ENCODE peak calls at places on chromosome 4, in five cellular contexts. G, H, L, P and F are unnamed samples.
A peak's percentile ranks its signal among the peaks of the same experiment; 100 is the strongest.

GRCh38 chr4:5932021-5932553 is 39.2 kb upstream of the CRMP1 start:
- DNase-seq in L (no peak), H (no peak), P (no peak), G (no peak), F (no peak)

GRCh38 chr4:83852085-83852451 is 316.2 kb downstream of the GPAT3 start:
- DNase-seq in H (no peak), L (no peak), P (no peak), G (peak; percentile 54), F (no peak)

GRCh38 chr4:8198906-8199593 is at the start of gene SH3TC1:
- DNase-seq in G (peak; percentile 76), H (peak; percentile 94), P (peak; percentile 63), L (peak; percentile 68), F (peak; percentile 96)

GRCh38 chr4:26330186-26330787 is 9.5 kb downstream of the RBPJ start:
- DNase-seq in L (no peak), G (peak; percentile 55), H (peak; percentile 74), P (peak; percentile 30), F (peak; percentile 79)

GRCh38 chr4:124111922-124112321 is 600.6 kb downstream of the ANKRD50 start:
- DNase-seq in H (peak; percentile 84), P (no peak), L (no peak), G (peak; percentile 53), F (peak; percentile 52)

GRCh38 chr4:161647757-161648156 is 516.0 kb downstream of the FSTL5 start:
- DNase-seq in G (no peak), P (no peak), H (no peak), L (no peak), F (no peak)

GRCh38 chr4:41192136-41192535 is 22.2 kb downstream of the APBB2 start:
- DNase-seq in H (peak; percentile 86), G (no peak), L (no peak), P (no peak), F (no peak)

GRCh38 chr4:165992263-165992662 is 119.2 kb downstream of the TLL1 start:
- DNase-seq in L (no peak), G (no peak), P (no peak), H (no peak), F (no peak)

GRCh38 chr4:128571747-128572146 is 237.8 kb upstream of the JADE1 start:
- DNase-seq in G (peak; percentile 94), H (peak; percentile 95), P (no peak), L (no peak), F (no peak)

GRCh38 chr4:133152330-133152791 is 3.3 kb downstream of the PCDH10 start:
- DNase-seq in H (no peak), L (no peak), P (no peak), G (no peak), F (no peak)

GRCh38 chr4:8347660-8348059 is 78.1 kb downstream of the HTRA3 start:
- DNase-seq in H (no peak), P (no peak), G (no peak), L (no peak), F (no peak)

GRCh38 chr4:153794001-153794400 is 5.1 kb upstream of the SFRP2 start:
- DNase-seq in L (no peak), H (no peak), G (no peak), P (no peak), F (no peak)

GRCh38 chr4:7419961-7420660 is 14.6 kb downstream of the PSAPL1 start:
- DNase-seq in L (no peak), H (no peak), G (no peak), P (no peak), F (no peak)

GRCh38 chr4:88765729-88766128 is 68.1 kb upstream of the NAP1L5 start:
- DNase-seq in G (peak; percentile 23), L (no peak), H (peak; percentile 79), P (no peak), F (no peak)

GRCh38 chr4:138576684-138577083 is 334.5 kb upstream of the SLC7A11 start:
- DNase-seq in P (peak; percentile 8), G (peak; percentile 62), L (no peak), H (peak; percentile 57), F (peak; percentile 50)

GRCh38 chr4:41748788-41749445 is 392 bp upstream of the PHOX2B start:
- DNase-seq in G (no peak), L (no peak), P (no peak), H (no peak), F (no peak)

GRCh38 chr4:86720508-86721068 is 126.5 kb downstream of the PTPN13 start:
- DNase-seq in G (no peak), P (no peak), L (no peak), H (peak; percentile 56), F (no peak)

GRCh38 chr4:81221303-81222081 is 6.5 kb upstream of the PRKG2 start:
- DNase-seq in L (no peak), P (no peak), H (no peak), G (no peak), F (no peak)

GRCh38 chr4:8618421-8618820 is 25.9 kb downstream of the CPZ start:
- DNase-seq in H (no peak), L (no peak), P (no peak), G (no peak), F (no peak)

GRCh38 chr4:159282944-159283343 is 180.1 kb downstream of the RAPGEF2 start:
- DNase-seq in P (no peak), G (no peak), H (no peak), L (no peak), F (no peak)

GRCh38 chr4:185868983-185869938 is 57.3 kb upstream of the SORBS2 start:
- DNase-seq in P (no peak), G (no peak), H (no peak), L (no peak), F (no peak)

GRCh38 chr4:2857349-2857927 is 13.8 kb downstream of the ADD1 start:
- DNase-seq in H (no peak), G (no peak), L (no peak), P (no peak), F (no peak)

GRCh38 chr4:149344436-149344835 is 471.2 kb downstream of the IQCM start:
- DNase-seq in L (no peak), H (no peak), P (no peak), G (no peak), F (no peak)

GRCh38 chr4:2353222-2354107 is 65.0 kb downstream of the ZFYVE28 start:
- DNase-seq in G (no peak), H (no peak), L (no peak), P (no peak), F (no peak)

GRCh38 chr4:105399535-105400161 is 74.2 kb downstream of the PPA2 start:
- DNase-seq in L (no peak), P (no peak), G (peak; percentile 13), H (peak; percentile 27), F (peak; percentile 7)

GRCh38 chr4:83362492-83363329 is 28.1 kb upstream of the HPSE start:
- DNase-seq in L (no peak), P (no peak), G (peak; percentile 19), H (peak; percentile 61), F (peak; percentile 67)

GRCh38 chr4:151227731-151228130 is 49.2 kb upstream of the PRSS48 start:
- DNase-seq in H (peak; percentile 99), L (no peak), G (peak; percentile 33), P (no peak), F (no peak)

GRCh38 chr4:14223461-14223860 is 595.9 kb upstream of the BOD1L1 start:
- DNase-seq in L (no peak), P (no peak), G (no peak), H (no peak), F (no peak)

GRCh38 chr4:1644906-1645657 is 39.0 kb downstream of the FAM53A start:
- DNase-seq in L (no peak), G (no peak), H (no peak), P (no peak), F (no peak)

GRCh38 chr4:129223955-129224354 is 128.0 kb downstream of the C4orf33 start:
- DNase-seq in G (no peak), H (no peak), P (no peak), L (no peak), F (no peak)

GRCh38 chr4:112704991-112705845 is 68.3 kb downstream of the LARP7 start:
- DNase-seq in G (peak; percentile 39), L (no peak), P (no peak), H (peak; percentile 46), F (no peak)

GRCh38 chr4:73978886-73979285 is 2.9 kb downstream of the PF4 start:
- DNase-seq in G (peak; percentile 45), P (no peak), L (no peak), H (no peak), F (no peak)

GRCh38 chr4:123856689-123857545 is 460.3 kb downstream of the SPRY1 start:
- DNase-seq in L (no peak), G (peak; percentile 10), H (peak; percentile 90), P (no peak), F (peak; percentile 2)

GRCh38 chr4:142875117-142875516 is 29.0 kb upstream of the INPP4B start:
- DNase-seq in L (no peak), H (no peak), P (no peak), G (peak; percentile 12), F (no peak)
- TF ChIP-seq MYC in L (no peak), H (no peak), P (no peak), G (no peak), F (no peak)

DNA sequence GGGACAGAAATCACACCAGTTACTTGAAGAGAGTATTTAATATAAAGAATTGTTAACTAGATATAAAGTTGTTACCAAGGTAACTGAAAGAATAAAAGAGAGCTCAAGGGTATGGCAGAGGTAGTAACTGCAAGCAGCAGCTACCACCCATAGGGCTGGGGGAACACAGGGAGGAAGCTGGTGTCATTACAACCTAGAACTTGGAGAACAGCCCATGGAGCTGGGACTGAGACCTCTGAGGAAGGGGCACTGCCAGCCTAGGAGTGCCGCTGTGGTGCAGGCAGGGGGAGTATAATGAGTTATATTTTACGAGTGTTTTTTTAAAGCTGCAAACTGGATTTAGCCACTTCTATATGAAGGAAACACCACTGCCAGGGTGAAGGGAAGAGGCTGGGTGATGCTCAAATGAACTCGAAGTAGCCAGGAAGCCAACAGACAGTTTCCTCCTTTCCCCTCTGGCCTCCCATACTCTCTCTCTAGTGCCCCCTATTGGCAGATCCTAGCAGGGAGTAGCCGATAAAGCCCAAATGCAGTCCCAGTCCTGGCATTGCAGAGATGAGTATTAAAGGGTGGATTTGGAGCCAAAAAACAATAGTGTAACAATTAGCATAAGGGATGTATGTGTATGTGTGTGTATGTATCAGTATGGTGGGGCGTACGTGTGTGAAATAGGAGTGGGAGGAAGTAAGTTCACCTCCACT is 213.7 kb upstream of the LDB2 start:
- DNase-seq in H (no peak), L (no peak), G (no peak), P (peak; percentile 34), F (peak; percentile 57)
- TF ChIP-seq MYC in H (no peak), L (no peak), G (no peak), P (no peak), F (no peak)

GRCh38 chr4:54723786-54724185 is 66.0 kb downstream of the KIT start:
- DNase-seq in P (no peak), H (no peak), G (no peak), L (no peak), F (no peak)
- TF ChIP-seq MYC in P (no peak), H (no peak), G (no peak), L (no peak), F (no peak)

DNA sequence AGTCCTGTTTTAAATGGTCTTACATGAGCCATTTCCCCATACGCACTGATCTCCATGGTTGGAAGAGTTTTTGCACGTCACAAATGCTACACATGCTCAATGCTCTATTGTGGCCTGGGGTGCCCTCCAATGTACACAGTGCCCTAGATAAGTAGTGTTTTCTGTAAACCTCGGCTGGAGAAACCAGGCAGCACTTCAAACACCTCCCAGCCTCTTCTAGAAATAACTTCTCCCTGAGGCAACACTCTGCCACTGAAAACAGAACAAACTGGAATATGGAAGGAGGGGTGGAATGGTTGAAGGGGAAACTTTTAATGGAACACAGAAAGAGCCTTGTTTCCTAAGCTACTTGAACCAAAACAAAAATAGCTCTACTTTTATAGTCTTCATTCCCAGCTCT is 123.9 kb upstream of the CBR4 start:
- DNase-seq in G (no peak), L (no peak), H (no peak), P (no peak), F (no peak)
- TF ChIP-seq MYC in G (no peak), L (no peak), H (no peak), P (no peak), F (no peak)